ENCODE peak calls at places on chromosomes 2 and 18, in five cellular contexts. One of them, this sample, is unnamed. For H3K4me1, the result is how much of the 10 kb centered on the place peaks cover.

GRCh38 chr2:122145805-122146204 is 390.4 kb downstream of the TSN start:
- DNase-seq in mesenchymal stem cell: no peak
- DNase-seq in H1: no peak
- DNase-seq in neuronal stem cell: no peak
- DNase-seq in IMR-90: no peak
- DNase-seq in this sample: no peak

GRCh38 chr2:7450188-7451156 is 533.3 kb downstream of the RNF144A start:
- DNase-seq in mesenchymal stem cell: no peak
- DNase-seq in neuronal stem cell: no peak
- DNase-seq in IMR-90: no peak
- DNase-seq in H1: no peak
- DNase-seq in this sample: no peak

GRCh38 chr2:148993336-148993735 is 45.2 kb upstream of the LYPD6B start:
- DNase-seq in IMR-90: peak
- DNase-seq in H1: no peak
- DNase-seq in mesenchymal stem cell: peak
- DNase-seq in neuronal stem cell: no peak
- DNase-seq in this sample: no peak

GRCh38 chr2:180660881-180661280 is 319.5 kb upstream of the UBE2E3 start:
- DNase-seq in mesenchymal stem cell: no peak
- DNase-seq in IMR-90: no peak
- DNase-seq in neuronal stem cell: no peak
- DNase-seq in H1: no peak
- DNase-seq in this sample: no peak

GRCh38 chr2:11863103-11863502 is 116.7 kb downstream of the LPIN1 start:
- DNase-seq in neuronal stem cell: no peak
- DNase-seq in mesenchymal stem cell: no peak
- DNase-seq in H1: no peak
- DNase-seq in IMR-90: no peak
- DNase-seq in this sample: no peak

GRCh38 chr2:42928161-42928691 is 135.8 kb upstream of the HAAO start:
- DNase-seq in IMR-90: no peak
- DNase-seq in neuronal stem cell: no peak
- DNase-seq in H1: no peak
- DNase-seq in mesenchymal stem cell: no peak
- DNase-seq in this sample: no peak

GRCh38 chr18:39842042-39842791 is 2112.8 kb upstream of the PIK3C3 start:
- DNase-seq in H1: no peak
- DNase-seq in neuronal stem cell: peak
- DNase-seq in mesenchymal stem cell: no peak
- DNase-seq in IMR-90: no peak
- DNase-seq in this sample: no peak

GRCh38 chr2:196266855-196267254 is 95.5 kb upstream of the STK17B start:
- DNase-seq in H1: no peak
- DNase-seq in IMR-90: no peak
- DNase-seq in mesenchymal stem cell: peak
- DNase-seq in neuronal stem cell: no peak
- DNase-seq in this sample: no peak

GRCh38 chr2:71812736-71813135 is 334.9 kb downstream of the CYP26B1 start:
- DNase-seq in IMR-90: no peak
- DNase-seq in H1: no peak
- DNase-seq in neuronal stem cell: no peak
- DNase-seq in mesenchymal stem cell: no peak
- DNase-seq in this sample: peak

GRCh38 chr2:144152817-144153271 is 367.1 kb downstream of the ZEB2 start:
- DNase-seq in mesenchymal stem cell: peak
- DNase-seq in neuronal stem cell: no peak
- DNase-seq in H1: no peak
- DNase-seq in IMR-90: peak
- DNase-seq in this sample: no peak

GRCh38 chr2:191758420-191759199 is 80.7 kb downstream of the NABP1 start:
- DNase-seq in neuronal stem cell: peak
- DNase-seq in IMR-90: peak
- DNase-seq in mesenchymal stem cell: peak
- DNase-seq in H1: peak
- DNase-seq in this sample: peak

GRCh38 chr2:73832905-73833304 is 4.1 kb downstream of the STAMBP start:
- DNase-seq in neuronal stem cell: no peak
- DNase-seq in mesenchymal stem cell: no peak
- DNase-seq in H1: no peak
- DNase-seq in IMR-90: peak
- DNase-seq in this sample: no peak

GRCh38 chr18:74540689-74541421 is 6.6 kb downstream of the CNDP1 start:
- DNase-seq in neuronal stem cell: no peak
- DNase-seq in H1: no peak
- DNase-seq in mesenchymal stem cell: peak
- DNase-seq in IMR-90: peak
- DNase-seq in this sample: no peak

GRCh38 chr2:3523551-3524041 is 4.3 kb upstream of the ADI1 start:
- DNase-seq in IMR-90: peak
- DNase-seq in mesenchymal stem cell: peak
- DNase-seq in neuronal stem cell: no peak
- DNase-seq in H1: no peak
- DNase-seq in this sample: no peak

GRCh38 chr2:203718087-203718486 is 11.6 kb downstream of the CD28 start:
- DNase-seq in IMR-90: peak
- DNase-seq in mesenchymal stem cell: no peak
- DNase-seq in H1: no peak
- DNase-seq in neuronal stem cell: no peak
- DNase-seq in this sample: no peak

GRCh38 chr2:1033058-1033457 is 82.4 kb downstream of the SNTG2 start:
- DNase-seq in neuronal stem cell: no peak
- DNase-seq in IMR-90: no peak
- DNase-seq in H1: no peak
- DNase-seq in mesenchymal stem cell: no peak
- DNase-seq in this sample: no peak

GRCh38 chr2:143778981-143779380 is 649.8 kb downstream of the ARHGAP15 start:
- DNase-seq in H1: no peak
- DNase-seq in mesenchymal stem cell: no peak
- DNase-seq in IMR-90: peak
- DNase-seq in neuronal stem cell: no peak
- DNase-seq in this sample: peak

GRCh38 chr2:177400337-177400923 is 7.9 kb downstream of the AGPS start:
- DNase-seq in mesenchymal stem cell: no peak
- DNase-seq in neuronal stem cell: no peak
- DNase-seq in IMR-90: peak
- DNase-seq in H1: no peak
- DNase-seq in this sample: no peak

GRCh38 chr2:177396630-177397460 is 4.3 kb downstream of the AGPS start:
- DNase-seq in neuronal stem cell: no peak
- DNase-seq in H1: no peak
- DNase-seq in IMR-90: peak
- DNase-seq in mesenchymal stem cell: peak
- DNase-seq in this sample: no peak

GRCh38 chr2:177399376-177399775 is 6.8 kb downstream of the AGPS start:
- DNase-seq in neuronal stem cell: no peak
- DNase-seq in IMR-90: no peak
- DNase-seq in mesenchymal stem cell: no peak
- DNase-seq in H1: no peak
- DNase-seq in this sample: no peak

GRCh38 chr2:177397501-177398289 is 5.1 kb downstream of the AGPS start:
- DNase-seq in neuronal stem cell: no peak
- DNase-seq in IMR-90: peak
- DNase-seq in mesenchymal stem cell: peak
- DNase-seq in H1: no peak
- DNase-seq in this sample: no peak

GRCh38 chr2:177398290-177398683 is 5.7 kb downstream of the AGPS start:
- DNase-seq in neuronal stem cell: no peak
- DNase-seq in IMR-90: no peak
- DNase-seq in mesenchymal stem cell: peak
- DNase-seq in H1: no peak
- DNase-seq in this sample: no peak
- H3K4me1 ChIP-seq in neuronal stem cell: under half
- H3K4me1 ChIP-seq in IMR-90: under half
- H3K4me1 ChIP-seq in mesenchymal stem cell: under half
- H3K4me1 ChIP-seq in H1: under half
- H3K4me1 ChIP-seq in this sample: under half

GRCh38 chr2:88451647-88452150 is 794 bp downstream of the FOXI3 start:
- DNase-seq in H1: no peak
- DNase-seq in neuronal stem cell: peak
- DNase-seq in IMR-90: no peak
- DNase-seq in mesenchymal stem cell: no peak
- DNase-seq in this sample: peak
- H3K23ac ChIP-seq in H1: no peak
- H3K23ac ChIP-seq in neuronal stem cell: no peak
- H3K23ac ChIP-seq in IMR-90: no peak
- H3K23ac ChIP-seq in mesenchymal stem cell: peak
- H3K23ac ChIP-seq in this sample: no peak

GRCh38 chr2:46267616-46268015 is 29.6 kb upstream of the EPAS1 start:
- DNase-seq in H1: no peak
- DNase-seq in neuronal stem cell: no peak
- DNase-seq in mesenchymal stem cell: peak
- DNase-seq in IMR-90: peak
- DNase-seq in this sample: no peak

GRCh38 chr2:46270384-46270783 is 26.8 kb upstream of the EPAS1 start:
- DNase-seq in mesenchymal stem cell: peak
- DNase-seq in neuronal stem cell: no peak
- DNase-seq in H1: no peak
- DNase-seq in IMR-90: peak
- DNase-seq in this sample: no peak

GRCh38 chr2:46268196-46268595 is 29.0 kb upstream of the EPAS1 start:
- DNase-seq in mesenchymal stem cell: peak
- DNase-seq in neuronal stem cell: no peak
- DNase-seq in IMR-90: no peak
- DNase-seq in H1: no peak
- DNase-seq in this sample: no peak

GRCh38 chr2:46268986-46269385 is 28.2 kb upstream of the EPAS1 start:
- DNase-seq in neuronal stem cell: no peak
- DNase-seq in IMR-90: peak
- DNase-seq in H1: no peak
- DNase-seq in mesenchymal stem cell: peak
- DNase-seq in this sample: no peak

DNA sequence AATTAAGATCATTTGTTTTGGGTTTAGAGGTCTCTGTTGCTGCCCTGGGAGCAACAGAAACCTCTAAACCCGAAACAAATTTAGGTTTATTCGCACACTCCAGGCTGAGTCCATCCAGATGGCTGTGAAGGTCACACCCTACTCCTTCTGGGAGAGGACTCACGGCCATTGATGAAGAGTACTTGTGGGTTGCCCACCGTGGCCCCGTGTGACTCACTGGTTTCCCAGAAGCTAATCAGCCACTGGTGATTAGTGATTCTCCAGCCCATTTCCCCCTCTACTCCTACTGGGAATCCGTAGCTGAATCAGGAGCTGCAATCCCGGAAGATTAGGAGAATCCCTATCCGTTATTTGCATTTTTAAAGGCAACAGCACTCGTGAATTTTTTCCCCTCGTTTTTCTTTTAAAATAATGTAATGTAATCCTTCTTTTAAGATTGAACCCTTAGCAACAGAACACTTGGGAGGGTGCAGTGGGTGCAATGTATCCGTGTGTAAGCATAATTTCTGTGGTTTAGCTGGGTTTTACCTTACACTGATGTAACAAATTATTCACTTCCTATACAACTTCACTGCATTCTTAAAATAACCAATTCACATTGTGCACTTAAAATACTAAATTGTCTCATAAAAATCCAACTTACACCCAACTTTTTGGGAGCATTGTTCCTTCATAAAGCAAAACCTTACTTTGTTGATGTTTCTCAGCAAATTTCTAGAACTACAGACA is 27.5 kb upstream of the EPAS1 start:
- DNase-seq in H1: no peak
- DNase-seq in neuronal stem cell: no peak
- DNase-seq in mesenchymal stem cell: peak
- DNase-seq in IMR-90: peak
- DNase-seq in this sample: no peak
- H3K18ac ChIP-seq in H1: no peak
- H3K18ac ChIP-seq in neuronal stem cell: no peak
- H3K18ac ChIP-seq in mesenchymal stem cell: peak
- H3K18ac ChIP-seq in IMR-90: no peak
- H3K18ac ChIP-seq in this sample: no peak

GRCh38 chr2:110853516-110853915 is 121.1 kb downstream of the ACOXL start:
- DNase-seq in neuronal stem cell: no peak
- DNase-seq in H1: no peak
- DNase-seq in mesenchymal stem cell: peak
- DNase-seq in IMR-90: peak
- DNase-seq in this sample: peak

GRCh38 chr2:110852541-110853263 is 120.3 kb downstream of the ACOXL start:
- DNase-seq in IMR-90: no peak
- DNase-seq in mesenchymal stem cell: no peak
- DNase-seq in H1: no peak
- DNase-seq in neuronal stem cell: no peak
- DNase-seq in this sample: peak

GRCh38 chr2:110852051-110852450 is 119.7 kb downstream of the ACOXL start:
- DNase-seq in mesenchymal stem cell: no peak
- DNase-seq in IMR-90: no peak
- DNase-seq in H1: no peak
- DNase-seq in neuronal stem cell: no peak
- DNase-seq in this sample: peak

GRCh38 chr2:110851531-110851930 is 119.2 kb downstream of the ACOXL start:
- DNase-seq in IMR-90: no peak
- DNase-seq in mesenchymal stem cell: no peak
- DNase-seq in H1: no peak
- DNase-seq in neuronal stem cell: no peak
- DNase-seq in this sample: peak

DNA sequence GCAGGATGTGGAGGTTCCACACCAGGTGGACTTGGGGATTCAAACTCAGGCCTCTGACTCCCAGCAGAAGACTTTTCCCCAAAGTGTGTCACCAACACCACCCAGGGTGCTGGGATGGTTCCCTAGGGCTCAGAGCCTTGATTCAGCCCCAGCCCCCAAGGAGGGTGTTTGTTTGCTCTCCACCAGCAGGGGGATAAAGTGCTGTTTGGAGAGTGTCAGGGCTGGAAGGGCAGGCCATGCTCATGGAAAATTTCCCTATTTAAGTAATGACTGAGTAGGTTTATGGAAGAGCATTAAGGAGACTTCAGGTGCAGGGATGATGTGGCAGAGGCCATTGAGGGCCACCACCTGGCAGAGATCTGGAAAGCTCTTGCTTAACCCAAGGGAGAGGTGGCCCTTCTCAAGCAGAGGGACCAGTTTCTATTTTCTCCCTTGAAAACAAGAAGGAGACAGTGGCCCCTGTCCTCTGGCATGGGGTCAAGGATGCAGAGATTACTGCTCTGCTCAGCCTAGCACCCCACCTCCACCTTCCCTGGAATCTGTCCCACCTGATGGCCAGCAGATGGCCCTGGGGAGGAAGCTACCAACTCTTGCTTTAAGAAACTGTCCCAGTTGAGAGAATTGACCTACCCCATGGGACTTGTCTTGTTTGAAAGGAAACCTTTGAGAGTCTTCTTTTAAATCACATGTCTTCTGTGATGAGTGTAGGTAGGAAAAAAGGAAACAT is 122.1 kb downstream of the ACOXL start:
- DNase-seq in H1: no peak
- DNase-seq in mesenchymal stem cell: peak
- DNase-seq in neuronal stem cell: no peak
- DNase-seq in IMR-90: no peak
- DNase-seq in this sample: peak
- H3K4me1 ChIP-seq in H1: under half
- H3K4me1 ChIP-seq in mesenchymal stem cell: under half
- H3K4me1 ChIP-seq in neuronal stem cell: under half
- H3K4me1 ChIP-seq in IMR-90: under half
- H3K4me1 ChIP-seq in this sample: under half

DNA sequence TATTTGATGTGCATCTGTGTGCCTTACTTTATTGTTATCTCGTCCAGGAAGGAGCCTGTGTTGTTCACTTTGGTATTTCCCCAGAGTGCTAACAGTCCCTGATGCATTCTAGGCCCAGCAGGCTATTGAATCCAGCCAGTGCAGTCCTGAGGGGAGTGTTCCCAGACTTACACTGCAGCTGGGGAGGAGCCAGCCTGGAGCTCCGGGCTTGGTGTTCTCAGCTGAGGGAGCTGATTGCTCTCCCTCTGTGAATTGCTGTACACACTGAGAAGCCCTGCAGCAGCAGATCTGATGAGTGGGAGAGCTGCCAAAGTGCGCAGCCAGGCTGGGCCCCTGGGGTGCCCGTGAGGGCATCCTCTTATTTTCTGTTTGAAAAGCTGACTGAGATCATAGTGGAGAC is 159.2 kb downstream of the GALNT3 start:
- DNase-seq in H1: peak
- DNase-seq in neuronal stem cell: peak
- DNase-seq in mesenchymal stem cell: peak
- DNase-seq in IMR-90: peak
- DNase-seq in this sample: peak
- H3K23ac ChIP-seq in H1: no peak
- H3K23ac ChIP-seq in neuronal stem cell: no peak
- H3K23ac ChIP-seq in mesenchymal stem cell: no peak
- H3K23ac ChIP-seq in IMR-90: no peak
- H3K23ac ChIP-seq in this sample: no peak